ENCODE peak calls at places on chromosomes 3 and 15, in six cellular contexts. C, T, S, L, F and M are unnamed samples.

GRCh38 chr3:71562938-71563337 is 20.6 kb downstream of the FOXP1 start:
- DNase-seq in C (no peak), L (no peak), S (no peak), F (no peak), T (no peak), M (peak)

GRCh38 chr3:133939496-133939835 is 43.8 kb upstream of the RAB6B start:
- DNase-seq in S (no peak), L (no peak), T (no peak), C (no peak), F (no peak), M (no peak)

GRCh38 chr3:70053293-70053692 is 53.8 kb downstream of the SAMMSON start:
- DNase-seq in S (no peak), C (no peak), F (no peak), T (no peak), L (peak), M (peak)

GRCh38 chr15:85707519-85708338 is 87.0 kb downstream of the KLHL25 start:
- DNase-seq in L (no peak), S (no peak), C (no peak), F (peak), T (no peak), M (no peak)

GRCh38 chr3:62870321-62870720 is 4.9 kb downstream of the CADPS start:
- DNase-seq in L (peak), S (no peak), C (no peak), F (peak), T (no peak), M (peak)

GRCh38 chr15:79296583-79296982 is 14.1 kb downstream of the ANKRD34C start:
- DNase-seq in S (no peak), C (no peak), T (no peak), F (no peak), L (no peak), M (no peak)

GRCh38 chr3:53225651-53226050 is 30.2 kb downstream of the TKT start:
- DNase-seq in T (no peak), C (no peak), F (no peak), S (no peak), L (no peak), M (no peak)

GRCh38 chr3:186315581-186316354 is 46.3 kb downstream of the DGKG start:
- DNase-seq in F (peak), L (peak), T (no peak), S (no peak), C (no peak), M (no peak)

GRCh38 chr3:159766563-159767185 is 222.0 kb upstream of the IL12A start:
- DNase-seq in T (peak), F (peak), C (no peak), S (no peak), L (peak), M (peak)

GRCh38 chr3:80688814-80689213 is 921.0 kb upstream of the ROBO1 start:
- DNase-seq in F (no peak), C (no peak), L (peak), T (no peak), S (no peak), M (peak)

GRCh38 chr3:9316881-9317341 is 45.9 kb upstream of the THUMPD3 start:
- DNase-seq in F (peak), S (peak), C (no peak), T (peak), L (no peak), M (peak)

GRCh38 chr15:76134537-76134936 is 74.8 kb downstream of the TMEM266 start:
- DNase-seq in C (no peak), L (no peak), S (no peak), F (no peak), T (no peak), M (no peak)

GRCh38 chr15:99486371-99487336 is 79.1 kb upstream of the MEF2A start:
- DNase-seq in C (peak), S (peak), F (peak), L (peak), T (peak), M (peak)

GRCh38 chr3:137347817-137348368 is 390.1 kb downstream of the IL20RB start:
- DNase-seq in T (no peak), C (no peak), F (no peak), S (no peak), L (no peak), M (no peak)

GRCh38 chr3:65902304-65902793 is 136.4 kb downstream of the MAGI1 start:
- DNase-seq in F (no peak), T (no peak), L (no peak), S (no peak), C (no peak), M (peak)

GRCh38 chr3:152719264-152719663 is 115.7 kb upstream of the P2RY1 start:
- DNase-seq in T (peak), S (no peak), C (no peak), L (peak), F (peak), M (peak)

GRCh38 chr15:63308491-63308890 is 31.1 kb downstream of the APH1B start:
- DNase-seq in F (no peak), C (no peak), L (no peak), T (no peak), S (no peak), M (no peak)

GRCh38 chr3:32354362-32354778 is 37.3 kb upstream of the CMTM7 start:
- DNase-seq in L (peak), T (no peak), C (no peak), F (no peak), S (no peak), M (no peak)

GRCh38 chr3:184314363-184314699 is at the start of gene EIF4G1:
- DNase-seq in S (peak), T (peak), C (peak), L (peak), F (peak), M (peak)

GRCh38 chr3:64188810-64189560 is 36.3 kb downstream of the PRICKLE2 start:
- DNase-seq in S (peak), F (peak), L (peak), C (peak), T (peak), M (peak)

GRCh38 chr3:52777127-52777958 is at the start of gene ITIH1:
- DNase-seq in C (no peak), T (no peak), S (no peak), F (no peak), L (no peak), M (no peak)

GRCh38 chr3:170081079-170081741 is 43.4 kb downstream of the GPR160 start:
- DNase-seq in L (no peak), F (peak), S (no peak), T (peak), C (no peak), M (no peak)

GRCh38 chr3:61574854-61575253 is 13.5 kb downstream of the PTPRG start:
- DNase-seq in S (peak), T (peak), L (no peak), C (peak), F (peak), M (peak)

GRCh38 chr3:65402597-65402996 is 636.1 kb downstream of the MAGI1 start:
- DNase-seq in C (no peak), T (peak), S (peak), L (peak), F (peak), M (peak)

GRCh38 chr3:159881828-159882309 is 106.8 kb upstream of the IL12A start:
- DNase-seq in F (no peak), L (no peak), T (no peak), C (no peak), S (no peak), M (peak)

GRCh38 chr3:44045476-44046275 is 196.0 kb upstream of the TOPAZ1 start:
- DNase-seq in F (no peak), T (no peak), C (no peak), S (no peak), L (peak), M (no peak)

GRCh38 chr3:1987983-1988382 is 110.7 kb upstream of the CNTN4 start:
- DNase-seq in S (no peak), C (no peak), L (no peak), T (no peak), F (no peak), M (peak)

GRCh38 chr15:88400069-88400468 is 67.1 kb downstream of the MRPL46 start:
- DNase-seq in S (no peak), L (no peak), T (no peak), F (no peak), C (no peak), M (no peak)

GRCh38 chr15:59828871-59829270 is 139.8 kb upstream of the BNIP2 start:
- DNase-seq in F (no peak), C (no peak), T (no peak), L (no peak), S (no peak), M (no peak)
- H3K4me3 ChIP-seq in F (no peak), C (no peak), T (no peak), L (no peak), S (no peak), M (no peak)

DNA sequence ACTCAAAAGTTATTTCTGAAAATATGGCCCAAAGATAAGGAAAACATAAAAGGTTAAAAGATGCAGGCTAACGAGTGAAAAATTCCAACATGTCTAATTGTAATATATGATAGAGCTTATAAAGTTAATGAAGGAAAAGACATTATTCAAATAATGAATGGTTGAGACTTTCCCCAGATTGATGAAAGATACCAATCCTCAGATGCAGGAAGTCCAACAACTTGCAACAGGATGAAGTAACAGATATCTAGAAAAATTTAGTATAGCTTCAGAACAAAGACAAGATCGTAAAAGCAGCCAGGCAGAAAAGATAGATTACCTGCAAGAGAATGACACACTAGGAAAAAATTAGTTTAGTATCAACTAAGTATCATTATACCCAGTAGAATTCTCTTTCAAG is 546.4 kb upstream of the PPP2R3A start:
- DNase-seq in T (no peak), C (no peak), L (no peak), S (no peak), F (no peak), M (no peak)
- TF ChIP-seq CTCF in T (no peak), C (no peak), L (no peak), S (no peak), F (no peak), M (no peak)

DNA sequence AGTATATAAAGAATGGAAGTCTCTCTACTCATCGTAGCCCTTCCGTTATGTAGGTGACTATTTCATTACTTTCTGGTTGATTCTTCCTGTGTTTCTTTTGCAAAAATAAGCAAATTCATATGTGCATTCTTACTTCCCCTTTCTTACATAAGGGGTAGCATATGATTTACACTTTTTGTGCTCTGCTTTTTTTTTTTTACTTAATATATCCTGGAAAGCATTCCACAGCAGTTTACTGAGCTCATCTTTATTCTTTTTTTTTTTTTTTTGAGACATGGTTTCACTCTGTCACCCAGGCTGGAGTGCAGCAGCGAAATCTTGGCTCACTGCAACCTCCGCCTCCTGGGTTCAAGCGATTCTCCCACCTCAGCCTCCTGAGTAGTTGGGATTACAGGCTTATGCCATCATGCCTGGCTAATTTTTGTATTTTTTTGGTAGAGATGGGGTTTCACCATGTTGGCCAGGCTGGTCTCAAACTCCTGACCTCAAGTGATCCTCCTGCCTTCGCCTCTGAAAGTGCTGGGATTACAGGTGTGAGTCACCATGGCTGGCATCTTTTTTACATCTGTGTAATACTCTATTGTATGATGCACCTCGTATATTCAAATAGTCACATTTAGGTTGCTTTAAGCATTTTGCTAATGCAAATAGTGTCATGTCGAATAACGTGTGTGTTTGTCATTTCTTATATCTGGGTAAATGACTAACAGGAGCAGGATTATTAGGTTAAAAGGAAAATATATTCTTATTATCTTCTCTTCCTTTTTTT is 13.1 kb downstream of the SCAMP5 start:
- DNase-seq in S (no peak), C (no peak), F (no peak), L (peak), T (no peak), M (no peak)
- H3K4me3 ChIP-seq in S (no peak), C (no peak), F (no peak), L (no peak), T (no peak), M (no peak)

DNA sequence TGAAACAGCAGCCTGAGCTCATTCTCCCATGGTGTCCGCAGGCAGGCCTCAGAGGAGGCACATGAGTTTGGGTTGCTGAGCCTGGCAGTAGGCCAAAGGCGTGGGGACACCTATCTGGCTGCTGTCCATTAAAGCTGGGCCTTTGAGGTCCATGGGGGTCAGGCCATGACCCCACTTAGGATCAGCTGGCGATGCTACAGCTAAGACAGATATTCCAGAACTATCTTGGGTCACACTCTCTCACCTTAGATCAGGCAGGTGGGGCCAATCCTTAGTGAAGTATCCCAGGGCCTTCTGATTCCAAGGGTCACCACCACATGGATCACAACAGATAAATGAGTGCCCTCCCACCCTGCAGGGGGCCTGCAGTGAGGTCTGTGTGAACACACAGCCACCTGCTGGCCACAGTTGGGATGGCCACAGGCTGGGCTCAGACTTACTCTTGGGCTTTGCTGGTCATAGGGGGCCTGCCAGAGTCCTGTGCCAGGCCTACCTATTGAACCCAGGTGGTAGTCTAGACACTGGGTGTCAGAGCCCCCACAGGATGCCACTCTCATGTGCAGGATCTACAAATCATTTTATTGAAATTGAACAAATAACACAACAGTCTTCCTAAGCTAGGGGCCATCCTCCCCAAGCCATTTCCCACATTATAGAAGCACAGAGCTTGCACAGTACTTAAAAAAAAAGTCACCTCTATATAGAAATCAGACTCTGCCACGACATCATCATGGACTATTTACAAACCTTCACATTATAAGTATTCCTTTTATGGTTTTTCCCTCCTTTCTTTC is 2.0 kb upstream of the HYAL2 start:
- DNase-seq in S (no peak), T (peak), F (peak), L (peak), C (peak), M (peak)
- TF ChIP-seq CTCF in S (peak), T (peak), F (peak), L (peak), C (peak), M (peak)

GRCh38 chr3:188303823-188304222 is 149.9 kb downstream of the LPP start:
- DNase-seq in L (no peak), S (no peak), T (no peak), C (no peak), F (no peak), M (no peak)
- H3K4me3 ChIP-seq in L (no peak), S (no peak), T (no peak), C (no peak), F (no peak), M (no peak)